ENCODE peak calls at places on chromosome 14, in five cellular contexts. Y, Q, W, U and O are unnamed samples.

GRCh38 chr14:85087201-85087600 is 442.7 kb upstream of the FLRT2 start:
- DNase-seq in Y (no peak), Q (no peak), W (peak), U (no peak), O (no peak)

GRCh38 chr14:75453817-75454434 is 26.1 kb downstream of the JDP2 start:
- DNase-seq in Y (no peak), Q (no peak), W (no peak), U (peak), O (no peak)

GRCh38 chr14:103001226-103001625 is 56.1 kb downstream of the CDC42BPB start:
- DNase-seq in Y (no peak), Q (no peak), W (no peak), U (no peak), O (no peak)

GRCh38 chr14:73463411-73463810 is 5.1 kb upstream of the NUMB start:
- DNase-seq in Y (peak), Q (peak), W (peak), U (no peak), O (peak)

GRCh38 chr14:97970222-97970621 is 1173.0 kb downstream of the VRK1 start:
- DNase-seq in Y (no peak), Q (no peak), W (no peak), U (no peak), O (no peak)

GRCh38 chr14:46571970-46572369 is 79.6 kb downstream of the RPL10L start:
- DNase-seq in Y (no peak), Q (peak), W (no peak), U (no peak), O (peak)

GRCh38 chr14:101216725-101217463 is 313.4 kb upstream of the RTL1 start:
- DNase-seq in Y (no peak), Q (no peak), W (no peak), U (no peak), O (no peak)

GRCh38 chr14:45891417-45892080 is 638.5 kb upstream of the MIS18BP1 start:
- DNase-seq in Y (no peak), Q (no peak), W (no peak), U (no peak), O (no peak)

GRCh38 chr14:104398656-104399055 is 180.9 kb upstream of the C14orf180 start:
- DNase-seq in Y (no peak), Q (no peak), W (no peak), U (no peak), O (no peak)

GRCh38 chr14:98182385-98183055 is 1089.5 kb downstream of the BCL11B start:
- DNase-seq in Y (no peak), Q (no peak), W (no peak), U (no peak), O (peak)

GRCh38 chr14:68501621-68502052 is 291.2 kb downstream of the ZFP36L1 start:
- DNase-seq in Y (no peak), Q (no peak), W (no peak), U (no peak), O (no peak)

GRCh38 chr14:70957710-70958109 is 50.5 kb downstream of the PCNX1 start:
- DNase-seq in Y (no peak), Q (no peak), W (no peak), U (no peak), O (no peak)

GRCh38 chr14:79011920-79012204 is 841.7 kb downstream of the NRXN3 start:
- DNase-seq in Y (no peak), Q (no peak), W (peak), U (no peak), O (no peak)

GRCh38 chr14:56487090-56487667 is 92.4 kb upstream of the TMEM260 start:
- DNase-seq in Y (peak), Q (peak), W (peak), U (no peak), O (no peak)

GRCh38 chr14:27995688-27996087 is 770.9 kb upstream of the FOXG1 start:
- DNase-seq in Y (no peak), Q (no peak), W (no peak), U (no peak), O (no peak)

GRCh38 chr14:95915326-95915725 is 38.7 kb downstream of the TUNAR start:
- DNase-seq in Y (no peak), Q (no peak), W (no peak), U (no peak), O (no peak)

GRCh38 chr14:74476607-74477006 is 16.5 kb downstream of the NPC2 start:
- DNase-seq in Y (no peak), Q (no peak), W (no peak), U (no peak), O (no peak)

GRCh38 chr14:103882503-103883262 is 35.3 kb upstream of the PPP1R13B start:
- DNase-seq in Y (no peak), Q (no peak), W (no peak), U (no peak), O (no peak)

GRCh38 chr14:99327050-99327449 is 55.1 kb upstream of the BCL11B start:
- DNase-seq in Y (no peak), Q (no peak), W (no peak), U (peak), O (no peak)

GRCh38 chr14:30058401-30058800 is 130.8 kb upstream of the PRKD1 start:
- DNase-seq in Y (no peak), Q (no peak), W (no peak), U (no peak), O (no peak)

GRCh38 chr14:60323199-60323891 is 74.3 kb downstream of the PPM1A start:
- DNase-seq in Y (no peak), Q (no peak), W (no peak), U (no peak), O (no peak)

GRCh38 chr14:101819251-101819990 is 57.9 kb downstream of the PPP2R5C start:
- DNase-seq in Y (no peak), Q (no peak), W (no peak), U (peak), O (no peak)

GRCh38 chr14:101222362-101223090 is 319.0 kb upstream of the RTL1 start:
- DNase-seq in Y (no peak), Q (no peak), W (no peak), U (no peak), O (no peak)

GRCh38 chr14:99612737-99613330 is 8.8 kb upstream of the CCDC85C start:
- DNase-seq in Y (no peak), Q (no peak), W (peak), U (no peak), O (no peak)

GRCh38 chr14:94407906-94408305 is 19.5 kb upstream of the SERPINA1 start:
- DNase-seq in Y (no peak), Q (no peak), W (no peak), U (no peak), O (no peak)

GRCh38 chr14:104930526-104931322 is 6.0 kb downstream of the PLD4 start:
- DNase-seq in Y (no peak), Q (no peak), W (no peak), U (no peak), O (no peak)

GRCh38 chr14:22070119-22070982 is 396.7 kb upstream of the OR4E1 start:
- DNase-seq in Y (no peak), Q (peak), W (no peak), U (peak), O (no peak)

GRCh38 chr14:55053018-55053417 is 1.6 kb downstream of the MAPK1IP1L start:
- DNase-seq in Y (no peak), Q (no peak), W (no peak), U (no peak), O (no peak)

GRCh38 chr14:53850714-53851296 is 105.8 kb downstream of the BMP4 start:
- DNase-seq in Y (peak), Q (no peak), W (peak), U (no peak), O (peak)

GRCh38 chr14:51369814-51370213 is 129.8 kb downstream of the TMX1 start:
- DNase-seq in Y (no peak), Q (no peak), W (no peak), U (peak), O (no peak)

GRCh38 chr14:61923348-61923747 is 161.1 kb downstream of the SNAPC1 start:
- DNase-seq in Y (no peak), Q (peak), W (peak), U (no peak), O (peak)